ENCODE peak calls at places on chromosomes 13 and 19, in ten cellular contexts. X is DMS153; R is GM10248; K is pancreas; U is activated T-cell treated with anti-CD3 and anti-CD28 coated beads for 1 hour; P is kidney epithelial cell; Z is memory B cell; O is activated CD8-positive, alpha-beta T cell treated with anti-CD3 and anti-CD28 coated beads for 36 hours; T is endothelial cell; B is NCI-H1105. I is an unnamed sample.

GRCh38 chr19:38989066-38989605 is 13.6 kb upstream of the FBXO17 start:
- DNase-seq in X (no peak), R (no peak), K (no peak), U (no peak), P (no peak), Z (no peak), O (no peak), T (peak; percentile 9), B (no peak), I (peak; percentile 93)

GRCh38 chr13:49400755-49401659 is 42.9 kb downstream of the CAB39L start:
- DNase-seq in X (no peak), R (no peak), K (peak; percentile 50), U (no peak), P (no peak), Z (no peak), O (no peak), T (no peak), B (no peak), I (no peak)

GRCh38 chr13:34730966-34731365 is 211.1 kb upstream of the NBEA start:
- DNase-seq in X (no peak), R (no peak), K (no peak), U (no peak), P (no peak), Z (no peak), O (no peak), T (no peak), B (no peak), I (no peak)

GRCh38 chr13:25660996-25661395 is 289.2 kb downstream of the ATP8A2 start:
- DNase-seq in X (no peak), R (no peak), K (no peak), U (no peak), P (no peak), Z (no peak), O (no peak), T (no peak), B (no peak), I (no peak)

GRCh38 chr13:25153736-25154135 is 18.4 kb downstream of the AMER2 start:
- DNase-seq in X (no peak), R (no peak), K (no peak), U (no peak), P (no peak), Z (no peak), O (no peak), T (no peak), B (no peak), I (no peak)

GRCh38 chr19:41821003-41821735 is 23.3 kb downstream of the LYPD4 start:
- DNase-seq in X (peak; percentile 76), R (peak; percentile 83), K (no peak), U (no peak), P (no peak), Z (peak; percentile 52), O (peak; percentile 63), T (peak; percentile 65), B (peak; percentile 81), I (peak; percentile 72)

GRCh38 chr19:50365434-50366306 is at the start of gene NAPSA:
- DNase-seq in X (no peak), R (no peak), K (no peak), U (no peak), P (no peak), Z (no peak), O (peak; percentile 28), T (no peak), B (no peak), I (no peak)

GRCh38 chr19:42076375-42076944 is 494 bp downstream of the ZNF574 start:
- DNase-seq in X (no peak), R (no peak), K (peak; percentile 54), U (peak; percentile 33), P (no peak), Z (no peak), O (no peak), T (no peak), B (no peak), I (no peak)

GRCh38 chr13:35630551-35631275 is 154.2 kb upstream of the MAB21L1 start:
- DNase-seq in X (peak; percentile 8), R (peak; percentile 17), K (no peak), U (no peak), P (peak; percentile 18), Z (no peak), O (no peak), T (peak; percentile 10), B (no peak), I (peak; percentile 83)

GRCh38 chr19:18225702-18226468 is at the start of gene PDE4C:
- DNase-seq in X (no peak), R (no peak), K (no peak), U (no peak), P (no peak), Z (peak; percentile 40), O (no peak), T (peak; percentile 16), B (no peak), I (peak; percentile 65)

I was measured in SJCRH30.